ENCODE peak calls at places on chromosomes 16 and 17, in seven cellular contexts. H is mesenchymal stem cell; C is keratinocyte; B is thoracic aorta; Y is GM12878; Z is effector memory CD4-positive, alpha-beta T cell; J is PC-3. L is an unnamed sample.
A peak's percentile ranks its signal among the peaks of the same experiment; 100 is the strongest.

GRCh38 chr16:4200000-4200780 is 41.7 kb downstream of the SRL start:
- DNase-seq in H (peak; percentile 66), C (no peak), B (no peak), Y (no peak), Z (no peak), J (peak; percentile 69), L (peak; percentile 6)

GRCh38 chr16:86946396-86946795 is 368.0 kb downstream of the FOXL1 start:
- DNase-seq in H (peak; percentile 18), C (no peak), B (no peak), Y (no peak), Z (no peak), J (peak; percentile 43), L (no peak)

GRCh38 chr17:67575325-67575724 is 142.4 kb upstream of the NOL11 start:
- DNase-seq in H (no peak), C (no peak), B (no peak), Y (peak; percentile 68), Z (no peak), J (no peak), L (no peak)

GRCh38 chr17:2041561-2042354 is at the start of gene OVCA2:
- DNase-seq in H (peak; percentile 95), C (no peak), B (peak; percentile 70), Y (peak; percentile 77), Z (peak; percentile 96), J (peak; percentile 95), L (peak; percentile 96)

GRCh38 chr17:31415004-31415454 is 23.6 kb downstream of the RAB11FIP4 start:
- DNase-seq in H (no peak), C (no peak), B (no peak), Y (no peak), Z (no peak), J (no peak), L (no peak)

GRCh38 chr17:74554909-74555308 is 9.0 kb upstream of the CD300C start:
- DNase-seq in H (no peak), C (no peak), B (no peak), Y (no peak), Z (no peak), J (no peak), L (no peak)

GRCh38 chr17:1229354-1229890 is 40.8 kb upstream of the BHLHA9 start:
- DNase-seq in H (peak; percentile 22), C (no peak), B (no peak), Y (no peak), Z (peak; percentile 14), J (no peak), L (peak; percentile 8)

GRCh38 chr17:40068129-40068581 is 5.4 kb downstream of the THRA start:
- DNase-seq in H (no peak), C (no peak), B (no peak), Y (no peak), Z (no peak), J (peak; percentile 39), L (no peak)

GRCh38 chr16:50395763-50396710 is 27.2 kb upstream of the BRD7 start:
- DNase-seq in H (no peak), C (peak; percentile 50), B (no peak), Y (no peak), Z (no peak), J (no peak), L (peak; percentile 50)

GRCh38 chr16:81838794-81839193 is 59.7 kb downstream of the PLCG2 start:
- DNase-seq in H (no peak), C (no peak), B (no peak), Y (peak; percentile 57), Z (no peak), J (peak; percentile 63), L (no peak)

GRCh38 chr16:85569615-85570212 is 43.4 kb upstream of the GSE1 start:
- DNase-seq in H (peak; percentile 92), C (no peak), B (no peak), Y (peak; percentile 74), Z (no peak), J (peak; percentile 29), L (no peak)
- H3K27ac ChIP-seq in H (peak overlapping the region; percentile 82), C (no peak overlapping the region), B (no peak overlapping the region), Y (peak overlapping the region; percentile 99), Z (no peak overlapping the region), J (peak overlapping the region; percentile 52), L (no peak overlapping the region)

GRCh38 chr17:76542566-76542971 is 2.7 kb downstream of the PRCD start:
- DNase-seq in H (no peak), C (no peak), B (no peak), Y (no peak), Z (no peak), J (no peak), L (no peak)
- H3K4me1 ChIP-seq in H (peaks cover 54% of the 10 kb centered on the region), C (peaks cover 36% of the 10 kb centered on the region), B (peaks cover 19% of the 10 kb centered on the region), Y (no peaks in the 10 kb centered on the region), Z (peaks cover 20% of the 10 kb centered on the region), J (peaks cover 26% of the 10 kb centered on the region), L (no peaks in the 10 kb centered on the region)

GRCh38 chr17:68953340-68953997 is 1.7 kb downstream of the ABCA8 start:
- DNase-seq in H (no peak), C (no peak), B (no peak), Y (no peak), Z (no peak), J (no peak), L (no peak)
- H3K36me3 ChIP-seq in H (no peaks in the 10 kb centered on the region), C (no peaks in the 10 kb centered on the region), B (no peaks in the 10 kb centered on the region), Y (no peaks in the 10 kb centered on the region), Z (no peaks in the 10 kb centered on the region), J (no peaks in the 10 kb centered on the region), L (no peaks in the 10 kb centered on the region)

DNA sequence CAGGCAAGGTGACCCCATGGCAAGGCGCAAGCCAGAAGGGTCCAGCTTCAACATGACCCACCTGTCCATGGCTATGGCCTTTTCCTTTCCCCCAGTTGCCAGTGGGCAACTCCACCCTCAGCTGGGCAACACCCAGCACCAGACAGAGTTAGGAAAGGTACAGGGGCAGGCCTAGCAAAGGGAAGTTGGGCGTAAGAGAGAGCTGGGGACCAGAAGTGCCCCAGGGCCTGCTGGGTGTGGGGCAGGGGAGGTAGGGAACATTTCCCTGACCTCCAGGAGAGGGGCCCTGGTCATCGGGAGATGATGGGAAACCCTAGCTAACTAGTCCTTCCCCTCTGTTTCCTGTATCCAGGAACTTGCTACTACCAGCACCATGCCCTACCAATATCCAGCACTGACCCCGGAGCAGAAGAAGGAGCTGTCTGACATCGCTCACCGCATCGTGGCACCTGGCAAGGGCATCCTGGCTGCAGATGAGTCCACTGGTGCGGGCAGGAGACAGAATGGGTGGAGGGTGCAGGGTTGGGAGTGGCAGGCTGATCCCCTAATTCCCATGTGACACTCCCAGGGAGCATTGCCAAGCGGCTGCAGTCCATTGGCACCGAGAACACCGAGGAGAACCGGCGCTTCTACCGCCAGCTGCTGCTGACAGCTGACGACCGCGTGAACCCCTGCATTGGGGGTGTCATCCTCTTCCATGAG is 1.5 kb downstream of the ALDOA start:
- DNase-seq in H (no peak), C (no peak), B (no peak), Y (no peak), Z (no peak), J (no peak), L (no peak)
- H3K27ac ChIP-seq in H (peak overlapping the region; percentile 93), C (peak overlapping the region; percentile 92), B (peak overlapping the region; percentile 100), Y (peak overlapping the region; percentile 94), Z (peak overlapping the region; percentile 83), J (peak overlapping the region; percentile 78), L (peak overlapping the region; percentile 93)

GRCh38 chr16:58125041-58125440 is 4.1 kb downstream of the CFAP20 start:
- DNase-seq in H (no peak), C (no peak), B (no peak), Y (no peak), Z (no peak), J (no peak), L (no peak)
- H3K4me1 ChIP-seq in H (peaks cover 16% of the 10 kb centered on the region), C (peaks cover 54% of the 10 kb centered on the region), B (peaks cover 71% of the 10 kb centered on the region), Y (peaks cover 21% of the 10 kb centered on the region), Z (peaks cover 18% of the 10 kb centered on the region), J (peaks cover 39% of the 10 kb centered on the region), L (peaks cover 62% of the 10 kb centered on the region)

GRCh38 chr16:67417333-67418061 is 1.2 kb upstream of the ZDHHC1 start:
- DNase-seq in H (no peak), C (no peak), B (no peak), Y (no peak), Z (no peak), J (no peak), L (no peak)

GRCh38 chr16:67421030-67421429 is 4.8 kb upstream of the ZDHHC1 start:
- DNase-seq in H (no peak), C (no peak), B (no peak), Y (no peak), Z (no peak), J (no peak), L (no peak)

GRCh38 chr16:67419931-67420330 is 3.7 kb upstream of the ZDHHC1 start:
- DNase-seq in H (no peak), C (no peak), B (no peak), Y (no peak), Z (no peak), J (no peak), L (no peak)

GRCh38 chr16:67415872-67416793 is at the start of gene ZDHHC1:
- DNase-seq in H (peak; percentile 75), C (no peak), B (no peak), Y (no peak), Z (no peak), J (peak; percentile 61), L (no peak)

GRCh38 chr16:67419502-67419901 is 3.2 kb upstream of the ZDHHC1 start:
- DNase-seq in H (no peak), C (no peak), B (no peak), Y (no peak), Z (no peak), J (no peak), L (no peak)
- H3K36me3 ChIP-seq in H (no peaks in the 10 kb centered on the region), C (no peaks in the 10 kb centered on the region), B (no peaks in the 10 kb centered on the region), Y (no peaks in the 10 kb centered on the region), Z (no peaks in the 10 kb centered on the region), J (no peaks in the 10 kb centered on the region), L (no peaks in the 10 kb centered on the region)

GRCh38 chr16:69405757-69406156 is 18.7 kb upstream of the CYB5B start:
- DNase-seq in H (no peak), C (no peak), B (no peak), Y (no peak), Z (no peak), J (no peak), L (no peak)
- H3K27ac ChIP-seq in H (no peak overlapping the region), C (peak overlapping the region; percentile 37), B (no peak overlapping the region), Y (no peak overlapping the region), Z (no peak overlapping the region), J (no peak overlapping the region), L (no peak overlapping the region)

GRCh38 chr17:77455878-77456234 is 315.1 kb downstream of the SEC14L1 start:
- DNase-seq in H (no peak), C (no peak), B (no peak), Y (no peak), Z (no peak), J (no peak), L (no peak)

GRCh38 chr17:77453613-77454559 is 313.1 kb downstream of the SEC14L1 start:
- DNase-seq in H (no peak), C (no peak), B (no peak), Y (no peak), Z (no peak), J (no peak), L (peak; percentile 87)

GRCh38 chr17:77456271-77456950 is 315.6 kb downstream of the SEC14L1 start:
- DNase-seq in H (no peak), C (no peak), B (no peak), Y (no peak), Z (no peak), J (no peak), L (no peak)

GRCh38 chr17:77454560-77455095 is 313.9 kb downstream of the SEC14L1 start:
- DNase-seq in H (peak; percentile 53), C (no peak), B (no peak), Y (no peak), Z (no peak), J (no peak), L (no peak)

GRCh38 chr17:77455111-77455877 is 314.5 kb downstream of the SEC14L1 start:
- DNase-seq in H (peak; percentile 94), C (no peak), B (no peak), Y (no peak), Z (no peak), J (no peak), L (no peak)
- H3K4me1 ChIP-seq in H (peaks cover 71% of the 10 kb centered on the region), C (peaks cover 50% of the 10 kb centered on the region), B (peaks cover 37% of the 10 kb centered on the region), Y (peaks cover 56% of the 10 kb centered on the region), Z (peaks cover 64% of the 10 kb centered on the region), J (peaks cover 6% of the 10 kb centered on the region), L (peaks cover 84% of the 10 kb centered on the region)

L was measured in CD4-positive, CD25-positive, alpha-beta regulatory T cell.